ENCODE peak calls at places on chromosomes 1 and 21, in five cellular contexts. V, P, H, S and W are unnamed samples.

GRCh38 chr1:6491480-6491962 is at the start of gene PLEKHG5:
- DNase-seq in V (no peak), P (no peak), H (peak; percentile 81), S (no peak), W (no peak)

GRCh38 chr1:41454406-41454805 is 30.1 kb downstream of the EDN2 start:
- DNase-seq in V (no peak), P (no peak), H (no peak), S (peak; percentile 84), W (no peak)

GRCh38 chr1:174841747-174842146 is 158.0 kb upstream of the CACYBP start:
- DNase-seq in V (no peak), P (no peak), H (no peak), S (no peak), W (no peak)

GRCh38 chr1:236952279-236953003 is 51.8 kb downstream of the MT1HL1 start:
- DNase-seq in V (no peak), P (no peak), H (no peak), S (no peak), W (no peak)

GRCh38 chr1:18743233-18743632 is 112.6 kb downstream of the PAX7 start:
- DNase-seq in V (no peak), P (no peak), H (no peak), S (no peak), W (no peak)

GRCh38 chr21:23804866-23805265 is 1802.4 kb downstream of the MRPL39 start:
- DNase-seq in V (no peak), P (no peak), H (no peak), S (no peak), W (no peak)

GRCh38 chr1:197285526-197286217 is 17.6 kb downstream of the CRB1 start:
- DNase-seq in V (no peak), P (no peak), H (no peak), S (no peak), W (no peak)

GRCh38 chr1:61612600-61612999 is 112.3 kb downstream of the TM2D1 start:
- DNase-seq in V (no peak), P (no peak), H (no peak), S (no peak), W (no peak)

GRCh38 chr1:88684482-88685238 is 587 bp downstream of the PKN2 start:
- DNase-seq in V (peak; percentile 76), P (peak; percentile 56), H (peak; percentile 78), S (peak; percentile 54), W (peak; percentile 47)

GRCh38 chr1:165829888-165830287 is 2.5 kb downstream of the UCK2 start:
- DNase-seq in V (no peak), P (no peak), H (no peak), S (no peak), W (no peak)

GRCh38 chr1:166080277-166080964 is 86.4 kb downstream of the FAM78B start:
- DNase-seq in V (no peak), P (no peak), H (no peak), S (no peak), W (no peak)

GRCh38 chr1:209048961-209049669 is 534.4 kb upstream of the CAMK1G start:
- DNase-seq in V (no peak), P (no peak), H (no peak), S (no peak), W (no peak)

GRCh38 chr1:16978589-16979474 is 1.6 kb downstream of the MFAP2 start:
- DNase-seq in V (peak; percentile 59), P (no peak), H (peak; percentile 61), S (no peak), W (no peak)

GRCh38 chr1:16250547-16251251 is 13.7 kb upstream of the CPLANE2 start:
- DNase-seq in V (no peak), P (no peak), H (no peak), S (no peak), W (no peak)

GRCh38 chr21:17512245-17513213 is at the start of gene CXADR:
- DNase-seq in V (peak; percentile 84), P (peak; percentile 69), H (peak; percentile 48), S (peak; percentile 93), W (peak; percentile 86)

GRCh38 chr1:966603-967295 is 467 bp downstream of the PLEKHN1 start:
- DNase-seq in V (peak; percentile 86), P (peak; percentile 86), H (peak; percentile 57), S (peak; percentile 75), W (peak; percentile 58)

GRCh38 chr1:74641876-74642275 is 31.7 kb downstream of the ERICH3 start:
- DNase-seq in V (no peak), P (no peak), H (no peak), S (no peak), W (no peak)

GRCh38 chr1:229023651-229024295 is 247.1 kb upstream of the RAB4A start:
- DNase-seq in V (peak; percentile 70), P (no peak), H (no peak), S (no peak), W (no peak)

GRCh38 chr21:28160378-28160777 is 832.3 kb downstream of the LTN1 start:
- DNase-seq in V (no peak), P (no peak), H (no peak), S (no peak), W (no peak)

DNA sequence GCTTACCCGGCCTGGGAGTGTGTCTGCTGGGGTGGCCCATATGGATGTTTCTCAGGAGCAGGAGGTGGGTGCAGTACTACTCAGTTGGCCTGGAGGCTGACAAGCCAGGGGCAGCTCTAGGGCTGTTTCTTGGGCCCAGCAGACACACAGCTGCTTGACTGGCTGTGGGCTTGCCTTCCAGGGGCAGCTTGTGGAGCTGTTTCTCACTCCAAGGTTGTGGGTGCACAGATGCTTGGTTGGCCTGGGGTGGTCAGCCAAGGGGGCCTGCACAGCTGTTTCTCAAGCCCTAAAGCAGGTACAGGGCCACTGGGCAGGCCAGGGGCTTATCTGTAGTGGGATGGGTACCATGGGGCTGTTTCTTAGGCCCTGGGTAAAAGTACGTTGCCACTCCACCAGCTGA is 1078.1 kb upstream of the ADGRL2 start:
- DNase-seq in V (no peak), P (no peak), H (no peak), S (no peak), W (no peak)
- H3K9me3 ChIP-seq in V (peaks cover 6% of the 10 kb centered on the region), P (no peaks in the 10 kb centered on the region), H (no peaks in the 10 kb centered on the region), S (no peaks in the 10 kb centered on the region), W (no peaks in the 10 kb centered on the region)

DNA sequence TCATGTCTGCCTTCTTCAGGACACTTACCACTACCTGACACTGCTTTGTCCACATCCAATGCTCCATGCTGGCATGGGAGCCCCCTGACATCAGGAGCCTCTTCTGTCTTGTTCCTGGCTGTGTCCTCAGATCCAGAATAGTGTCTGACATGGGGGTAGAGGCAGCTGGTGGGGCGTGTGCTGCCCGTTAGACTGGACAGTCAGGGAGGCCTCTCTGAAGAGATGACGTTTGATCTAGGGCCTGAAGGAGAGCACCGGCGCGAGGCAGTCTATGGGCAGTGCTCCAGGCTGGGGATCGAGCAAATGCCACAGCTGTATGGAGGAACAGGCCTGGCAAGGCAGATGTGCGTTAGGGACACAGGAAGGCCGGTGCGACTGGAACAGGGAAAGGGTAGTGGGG is 16.6 kb downstream of the SLC9A1 start:
- DNase-seq in V (no peak), P (no peak), H (no peak), S (no peak), W (no peak)
- H3K4me1 ChIP-seq in V (peaks cover 18% of the 10 kb centered on the region), P (peaks cover 55% of the 10 kb centered on the region), H (no peaks in the 10 kb centered on the region), S (peaks cover 44% of the 10 kb centered on the region), W (peaks cover 25% of the 10 kb centered on the region)

GRCh38 chr21:19695796-19696195 is 1292.2 kb upstream of the TMPRSS15 start:
- DNase-seq in V (no peak), P (no peak), H (no peak), S (no peak), W (no peak)
- H3K9me3 ChIP-seq in V (peaks cover 5% of the 10 kb centered on the region), P (no peaks in the 10 kb centered on the region), H (no peaks in the 10 kb centered on the region), S (no peaks in the 10 kb centered on the region), W (no peaks in the 10 kb centered on the region)

GRCh38 chr1:93591291-93591832 is 90.3 kb downstream of the BCAR3 start:
- DNase-seq in V (no peak), P (no peak), H (no peak), S (peak; percentile 67), W (no peak)
- H3K4me1 ChIP-seq in V (no peaks in the 10 kb centered on the region), P (peaks cover 20% of the 10 kb centered on the region), H (peaks cover 32% of the 10 kb centered on the region), S (peaks cover 10% of the 10 kb centered on the region), W (no peaks in the 10 kb centered on the region)